ENCODE peak calls at places on chromosomes 16 and 17, in four cellular contexts. W is mesenchymal stem cell, M is IMR-90, F is neuronal stem cell. B is an unnamed sample.

GRCh38 chr17:59892849-59893616 is at the start of the genes RPS6KB1 and TUBD1:
- DNase-seq in W (peak; percentile 99), M (peak; percentile 100), F (peak; percentile 98), B (peak; percentile 99)

GRCh38 chr17:80845121-80845862 is 146.3 kb upstream of the CHMP6 start:
- DNase-seq in W (no peak), M (no peak), F (no peak), B (no peak)

GRCh38 chr17:63344383-63344782 is 101.7 kb downstream of the CYB561 start:
- DNase-seq in W (no peak), M (no peak), F (no peak), B (no peak)

GRCh38 chr17:12627177-12627629 is 38.5 kb upstream of the MYOCD start:
- DNase-seq in W (peak; percentile 92), M (peak; percentile 100), F (no peak), B (no peak)

GRCh38 chr17:1645207-1646171 is at the start of gene SCARF1:
- DNase-seq in W (peak; percentile 55), M (no peak), F (no peak), B (peak; percentile 64)

GRCh38 chr17:29070308-29070707 is 27.4 kb downstream of the PIPOX start:
- DNase-seq in W (no peak), M (no peak), F (no peak), B (no peak)

GRCh38 chr17:68290268-68290954 is 516 bp downstream of the SLC16A6 start:
- DNase-seq in W (peak; percentile 36), M (no peak), F (no peak), B (peak; percentile 65)

GRCh38 chr16:2586241-2586640 is 48.4 kb downstream of the PDPK1 start:
- DNase-seq in W (no peak), M (no peak), F (no peak), B (peak; percentile 38)

GRCh38 chr17:43860077-43860725 is 13.2 kb downstream of the CD300LG start:
- DNase-seq in W (peak; percentile 36), M (no peak), F (no peak), B (no peak)

GRCh38 chr17:67528751-67529436 is 151.8 kb downstream of the PITPNC1 start:
- DNase-seq in W (peak; percentile 98), M (peak; percentile 93), F (peak; percentile 40), B (peak; percentile 88)

GRCh38 chr17:13477180-13477611 is 124.5 kb downstream of the HS3ST3A1 start:
- DNase-seq in W (peak; percentile 49), M (peak; percentile 75), F (no peak), B (no peak)

GRCh38 chr17:72648702-72649101 is 443.8 kb downstream of the SLC39A11 start:
- DNase-seq in W (no peak), M (no peak), F (no peak), B (no peak)
- H2AK5ac ChIP-seq in W (no peak overlapping the region), M (no peak overlapping the region), F (no peak overlapping the region), B (no peak overlapping the region)

DNA sequence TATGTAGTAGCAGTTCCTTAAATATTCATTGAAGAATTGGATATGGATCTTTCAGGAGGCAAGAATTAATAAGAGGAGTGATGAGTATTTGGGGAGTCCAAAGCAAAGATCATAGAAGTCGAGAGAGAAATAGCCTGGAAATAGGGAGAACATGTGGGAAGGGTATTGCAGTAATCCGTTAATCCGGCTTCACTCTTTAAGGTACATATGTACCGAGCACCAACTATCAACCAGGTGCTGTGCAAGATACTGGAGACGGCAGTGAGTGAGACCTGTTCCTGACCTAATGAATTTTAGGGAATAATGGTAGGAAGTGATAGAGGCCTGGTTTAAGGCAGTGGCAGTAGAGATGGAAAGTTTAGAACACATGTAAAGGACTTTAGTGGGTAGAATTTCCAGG is 1.1 kb downstream of the ELP5 start:
- DNase-seq in W (no peak), M (no peak), F (no peak), B (no peak)
- H3K4me2 ChIP-seq in W (peak overlapping the region; percentile 85), M (peak overlapping the region; percentile 91), F (peak overlapping the region; percentile 83), B (peak overlapping the region; percentile 78)

GRCh38 chr17:57406981-57407286 is 150.6 kb downstream of the MSI2 start:
- DNase-seq in W (no peak), M (no peak), F (no peak), B (no peak)

GRCh38 chr17:57406131-57406980 is 150.0 kb downstream of the MSI2 start:
- DNase-seq in W (peak; percentile 32), M (peak; percentile 44), F (peak; percentile 98), B (no peak)

GRCh38 chr17:57405486-57406072 is 149.3 kb downstream of the MSI2 start:
- DNase-seq in W (peak; percentile 31), M (peak; percentile 50), F (no peak), B (no peak)

GRCh38 chr17:57408064-57408811 is 151.9 kb downstream of the MSI2 start:
- DNase-seq in W (peak; percentile 12), M (no peak), F (no peak), B (peak; percentile 71)

GRCh38 chr17:57407287-57408063 is 151.2 kb downstream of the MSI2 start:
- DNase-seq in W (peak; percentile 50), M (no peak), F (no peak), B (no peak)
- H2AK5ac ChIP-seq in W (peak overlapping the region; percentile 47), M (peak overlapping the region; percentile 30), F (no peak overlapping the region), B (no peak overlapping the region)

DNA sequence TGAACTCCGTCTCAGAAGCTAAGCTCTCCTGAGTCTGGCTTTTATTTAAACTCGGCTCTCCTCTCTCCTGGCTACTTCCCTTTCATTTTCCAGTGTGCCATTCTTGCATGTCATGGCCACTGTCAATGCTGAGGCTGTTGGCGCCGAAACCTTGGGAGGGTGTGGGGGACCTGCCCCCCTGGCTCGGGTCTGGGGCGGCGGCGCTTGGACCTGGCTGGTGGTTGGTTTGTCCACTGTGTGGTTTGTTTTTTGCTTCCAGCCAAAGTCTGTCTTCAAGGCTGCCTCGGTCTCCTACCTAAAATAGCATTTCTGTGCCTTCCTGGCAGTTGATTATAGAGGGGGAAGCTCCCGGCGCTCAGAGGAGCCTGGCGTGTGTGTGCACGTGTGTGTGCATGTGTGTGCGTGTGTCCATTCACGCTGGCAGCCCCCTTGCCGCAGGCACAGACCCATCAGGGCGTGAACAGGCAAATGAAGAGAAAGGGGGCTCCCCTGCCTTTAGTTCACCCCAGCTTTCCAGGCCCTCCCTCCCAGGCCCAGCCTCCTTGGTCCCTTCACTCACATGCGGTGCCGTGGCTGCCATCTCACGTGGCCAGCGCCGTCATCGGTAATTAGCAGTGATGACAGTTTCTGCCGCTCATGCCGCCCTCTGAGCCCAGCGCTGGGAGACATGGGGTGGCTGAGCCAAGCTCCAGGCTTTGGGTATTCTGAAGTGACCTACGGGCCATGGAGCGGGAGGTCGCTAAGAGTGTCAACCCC is 179.9 kb downstream of the SEC14L1 start:
- DNase-seq in W (peak; percentile 51), M (no peak), F (no peak), B (no peak)
- H3K4me2 ChIP-seq in W (peak overlapping the region; percentile 60), M (peak overlapping the region; percentile 79), F (no peak overlapping the region), B (no peak overlapping the region)

GRCh38 chr16:26464576-26465266 is 602.0 kb upstream of the C16orf82 start:
- DNase-seq in W (no peak), M (no peak), F (no peak), B (no peak)
- H2AK5ac ChIP-seq in W (no peak overlapping the region), M (no peak overlapping the region), F (no peak overlapping the region), B (no peak overlapping the region)

GRCh38 chr17:71921726-71922320 is 199.0 kb upstream of the SOX9 start:
- DNase-seq in W (peak; percentile 3), M (no peak), F (no peak), B (no peak)
- H3K4me2 ChIP-seq in W (no peak overlapping the region), M (no peak overlapping the region), F (no peak overlapping the region), B (no peak overlapping the region)

DNA sequence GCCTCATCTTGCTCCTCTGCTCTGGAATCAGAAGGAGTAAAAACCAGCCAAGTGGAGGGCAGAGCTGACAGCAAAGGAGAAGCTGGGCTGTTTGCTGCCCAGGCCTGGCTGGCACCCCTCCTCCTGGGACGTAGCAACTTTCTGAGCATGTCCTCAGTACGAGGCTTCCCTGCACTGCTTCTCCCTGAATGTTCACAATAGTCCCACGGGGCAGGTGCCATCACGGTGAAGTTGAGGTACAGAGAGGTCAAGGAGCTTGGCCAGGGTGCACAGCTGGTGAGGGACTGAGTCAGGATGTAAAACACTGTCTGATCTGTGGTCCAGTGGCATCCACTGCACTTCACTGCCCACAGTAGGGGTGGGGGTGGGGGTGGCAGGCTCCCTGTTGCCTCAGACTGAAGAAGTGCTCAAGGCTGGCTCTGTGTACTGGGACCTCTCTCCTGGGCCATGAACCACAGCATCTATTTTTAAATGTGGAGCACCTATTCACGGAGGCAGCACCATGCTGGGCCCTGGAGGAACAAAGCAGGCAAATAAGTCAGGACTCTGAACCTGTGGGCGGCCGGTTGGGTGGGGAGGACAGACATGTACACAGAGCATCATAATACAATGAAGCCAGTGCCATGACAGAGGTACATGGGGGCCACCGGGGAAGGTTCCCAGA is 369.5 kb downstream of the SEC14L1 start:
- DNase-seq in W (no peak), M (no peak), F (no peak), B (no peak)
- H2AK5ac ChIP-seq in W (no peak overlapping the region), M (no peak overlapping the region), F (peak overlapping the region; percentile 49), B (no peak overlapping the region)

DNA sequence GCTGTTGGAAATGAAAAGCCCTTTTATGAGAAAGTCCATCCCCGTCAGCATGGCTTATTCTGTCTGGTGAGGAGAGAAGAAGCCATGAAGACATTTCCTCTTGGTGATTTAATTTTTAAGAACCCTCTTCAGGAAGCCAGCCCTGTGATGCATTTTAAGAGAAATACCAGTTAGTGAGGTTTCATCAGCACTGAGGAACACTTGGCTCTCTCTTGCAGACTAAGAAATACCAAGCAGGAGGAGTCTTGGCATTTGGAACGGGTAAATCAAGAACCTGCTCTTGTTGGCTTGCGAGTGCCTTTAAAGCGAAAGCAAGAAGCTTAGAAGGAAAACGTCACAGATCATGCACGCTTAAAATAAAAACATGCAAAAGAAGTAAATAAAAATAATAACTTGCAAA is 17.5 kb downstream of the RAB11FIP3 start:
- DNase-seq in W (no peak), M (no peak), F (no peak), B (no peak)
- H3K4me2 ChIP-seq in W (no peak overlapping the region), M (no peak overlapping the region), F (no peak overlapping the region), B (no peak overlapping the region)

GRCh38 chr16:675884-676564 is 553 bp downstream of the RHBDL1 start:
- DNase-seq in W (no peak), M (no peak), F (no peak), B (no peak)
- H2AK5ac ChIP-seq in W (no peak overlapping the region), M (no peak overlapping the region), F (peak overlapping the region; percentile 82), B (no peak overlapping the region)